ENCODE peak calls at places on chromosomes 12 and 14, in four cellular contexts. E is ovary, Z is pancreas, T is left ventricle myocardium inferior. M is an unnamed sample. For H3K4me1, the result is how much of the 10 kb centered on the place peaks cover.

GRCh38 chr12:6370994-6371754 is 4.2 kb downstream of the SCNN1A start:
- DNase-seq in E (no peak), Z (no peak), T (no peak), M (peak)

GRCh38 chr14:92386637-92387036 is 63.7 kb downstream of the SLC24A4 start:
- DNase-seq in E (no peak), Z (no peak), T (no peak), M (peak)

GRCh38 chr12:67427336-67427735 is 158.2 kb downstream of the CAND1 start:
- DNase-seq in E (no peak), Z (no peak), T (no peak), M (no peak)

GRCh38 chr12:3768911-3769447 is 16.1 kb upstream of the CRACR2A start:
- DNase-seq in E (no peak), Z (no peak), T (no peak), M (no peak)

GRCh38 chr12:6703631-6704030 is 3.0 kb upstream of the PIANP start:
- DNase-seq in E (no peak), Z (no peak), T (no peak), M (no peak)

GRCh38 chr14:97994020-97994531 is 1196.9 kb downstream of the VRK1 start:
- DNase-seq in E (no peak), Z (no peak), T (no peak), M (no peak)

GRCh38 chr14:77369280-77369679 is 7.6 kb downstream of the TMED8 start:
- DNase-seq in E (no peak), Z (no peak), T (no peak), M (no peak)

GRCh38 chr14:38646391-38646790 is 390.5 kb upstream of the CLEC14A start:
- DNase-seq in E (no peak), Z (no peak), T (no peak), M (no peak)

GRCh38 chr14:75147423-75148071 is 20.7 kb upstream of the NEK9 start:
- DNase-seq in E (peak), Z (peak), T (peak), M (peak)

GRCh38 chr12:5599378-5599777 is 167.5 kb downstream of the NTF3 start:
- DNase-seq in E (no peak), Z (no peak), T (no peak), M (no peak)

DNA sequence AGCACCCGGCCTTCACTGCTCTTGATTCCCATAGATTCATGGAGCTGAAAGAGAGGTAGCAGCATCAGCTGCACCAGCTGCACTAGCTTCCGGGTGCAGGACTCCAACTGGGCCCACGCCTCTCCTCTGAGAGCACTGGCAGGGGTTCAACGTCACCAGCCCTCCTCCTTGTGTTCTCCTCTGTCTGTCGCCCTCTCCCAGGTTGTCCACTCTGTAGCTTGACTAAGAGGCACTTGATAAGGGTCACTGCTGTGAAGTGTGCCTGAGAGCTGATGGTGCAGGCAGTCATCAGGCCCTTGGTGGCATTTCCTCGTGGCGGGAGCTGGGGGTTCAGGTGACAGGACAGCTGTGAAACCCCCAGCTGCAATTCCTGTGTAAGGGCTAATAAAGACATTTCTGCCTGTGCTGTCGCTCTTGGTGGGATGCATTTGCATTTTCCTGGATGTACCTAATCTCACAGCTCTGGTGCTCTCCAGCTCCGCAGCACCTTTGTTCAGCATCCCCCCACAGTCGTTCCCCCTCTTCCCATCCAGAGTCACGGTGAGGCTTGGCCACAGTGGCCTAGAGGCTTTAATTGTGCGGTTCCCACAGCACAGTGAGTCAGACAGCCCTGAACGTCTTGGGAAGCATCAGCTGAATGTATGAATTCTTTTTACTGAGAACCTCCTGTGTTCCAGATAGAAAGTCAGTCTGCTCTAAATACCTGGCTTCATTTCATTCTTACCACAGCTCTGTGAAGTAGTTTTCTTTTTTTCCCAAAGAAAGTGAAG is 28.5 kb downstream of the MLXIP start:
- DNase-seq in E (no peak), Z (no peak), T (peak), M (peak)
- H3K4me3 ChIP-seq in E (no peak), Z (no peak), T (no peak), M (no peak)

DNA sequence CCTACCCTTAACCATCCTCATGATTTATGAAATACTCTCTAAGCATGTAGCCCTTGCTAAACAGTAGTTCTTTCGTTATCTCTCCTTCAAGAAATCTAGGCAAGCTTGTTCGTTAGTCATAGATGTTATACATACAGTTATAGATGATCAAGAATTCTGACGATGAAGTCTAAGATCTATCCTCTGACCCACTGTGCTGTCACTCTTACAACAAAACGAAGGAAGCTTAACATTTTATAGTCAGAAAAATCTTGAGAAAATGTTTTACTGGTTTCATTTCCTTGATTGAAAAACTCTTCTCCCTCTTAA is 68.9 kb downstream of the SPPL3 start:
- DNase-seq in E (no peak), Z (no peak), T (no peak), M (no peak)
- H3K4me1 ChIP-seq in E (under half), Z (under half), T (half or more), M (under half)

DNA sequence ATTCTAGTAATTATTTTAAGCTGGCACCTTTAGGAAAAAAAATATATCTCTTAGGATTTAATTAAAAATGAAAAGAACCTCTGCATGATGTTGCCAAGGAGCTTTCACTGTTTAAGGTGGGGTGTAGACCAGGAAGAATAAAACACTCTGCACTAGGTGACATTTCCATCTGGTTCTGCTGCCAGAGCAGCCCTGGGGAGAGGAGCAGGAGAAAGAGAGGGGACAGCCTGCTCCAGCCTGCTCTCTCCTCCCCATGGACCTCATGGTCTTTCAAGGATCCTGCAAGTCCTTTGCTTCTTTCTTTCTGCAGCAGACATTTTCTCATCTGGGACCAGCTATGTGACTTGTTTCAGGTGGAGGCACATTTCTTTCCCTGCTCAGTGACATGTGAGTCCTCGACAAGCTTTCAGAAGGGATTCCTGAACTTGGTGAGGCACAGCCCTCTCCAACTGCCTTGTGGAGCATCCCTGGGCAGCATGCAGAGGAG is 45.0 kb downstream of the SSPN start:
- DNase-seq in E (no peak), Z (no peak), T (no peak), M (no peak)
- H3K4me3 ChIP-seq in E (no peak), Z (no peak), T (no peak), M (no peak)

DNA sequence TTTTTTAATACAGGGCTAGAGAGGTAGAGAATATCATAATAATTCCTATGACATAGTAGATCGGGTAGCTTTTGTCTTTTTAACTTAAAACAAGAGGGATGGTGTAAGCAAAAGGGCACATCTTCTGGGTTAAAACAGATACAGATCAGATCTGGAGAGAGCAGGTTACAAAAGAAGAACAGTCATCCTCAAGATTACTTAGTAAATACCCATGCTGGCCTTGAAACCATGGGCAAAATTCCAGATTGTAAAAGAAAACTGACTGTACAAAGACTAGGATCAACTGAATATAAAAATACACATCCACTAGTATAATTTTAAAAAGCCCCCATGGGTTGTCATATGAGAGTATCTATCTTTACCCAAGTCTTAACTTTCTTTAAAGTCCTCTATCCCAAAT is 76.7 kb downstream of the MED13L start:
- DNase-seq in E (no peak), Z (no peak), T (no peak), M (no peak)
- H3K4me1 ChIP-seq in E (under half), Z (under half), T (half or more), M (under half)

GRCh38 chr12:55934773-55935172 is 3.8 kb downstream of the DGKA start:
- DNase-seq in E (no peak), Z (no peak), T (no peak), M (no peak)

GRCh38 chr12:55935742-55936151 is 4.8 kb downstream of the DGKA start:
- DNase-seq in E (peak), Z (no peak), T (peak), M (no peak)

GRCh38 chr12:55940065-55940732 is 9.2 kb downstream of the DGKA start:
- DNase-seq in E (peak), Z (peak), T (peak), M (peak)

GRCh38 chr12:55938826-55939501 is 8.0 kb downstream of the DGKA start:
- DNase-seq in E (no peak), Z (no peak), T (no peak), M (no peak)

DNA sequence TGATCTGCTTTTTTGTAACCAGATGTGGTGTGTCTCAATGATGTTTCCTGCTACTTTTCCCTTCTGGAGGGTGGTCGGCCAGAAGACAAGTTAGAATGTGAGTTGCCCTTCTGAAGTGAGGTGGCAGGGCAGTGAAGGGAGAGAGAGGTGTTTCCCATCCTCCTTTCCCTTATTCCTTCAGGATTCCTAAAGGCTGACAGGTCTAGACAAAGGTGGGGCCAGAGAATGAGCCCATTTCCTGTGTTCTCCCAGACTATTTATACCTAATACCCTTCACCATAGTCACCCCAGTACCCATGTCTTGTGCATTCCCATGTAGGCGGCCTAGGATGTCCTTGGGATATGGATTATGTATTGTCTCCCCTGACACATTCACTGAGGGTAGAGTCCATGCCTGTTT is 7.0 kb downstream of the DGKA start:
- DNase-seq in E (no peak), Z (no peak), T (no peak), M (no peak)
- H3K4me3 ChIP-seq in E (no peak), Z (no peak), T (no peak), M (no peak)

GRCh38 chr14:36208690-36209278 is 32.3 kb upstream of the PTCSC3 start:
- DNase-seq in E (no peak), Z (no peak), T (no peak), M (no peak)
- H3K4me1 ChIP-seq in E (under half), Z (under half), T (under half), M (under half)

GRCh38 chr12:95956557-95957145 is 13.5 kb downstream of the AMDHD1 start:
- DNase-seq in E (no peak), Z (no peak), T (no peak), M (no peak)

GRCh38 chr12:95963104-95963503 is 20.0 kb downstream of the AMDHD1 start:
- DNase-seq in E (no peak), Z (no peak), T (no peak), M (no peak)

GRCh38 chr12:95955549-95956159 is 12.5 kb downstream of the AMDHD1 start:
- DNase-seq in E (no peak), Z (no peak), T (no peak), M (no peak)

GRCh38 chr12:95960241-95960640 is 17.1 kb downstream of the AMDHD1 start:
- DNase-seq in E (no peak), Z (no peak), T (no peak), M (no peak)

DNA sequence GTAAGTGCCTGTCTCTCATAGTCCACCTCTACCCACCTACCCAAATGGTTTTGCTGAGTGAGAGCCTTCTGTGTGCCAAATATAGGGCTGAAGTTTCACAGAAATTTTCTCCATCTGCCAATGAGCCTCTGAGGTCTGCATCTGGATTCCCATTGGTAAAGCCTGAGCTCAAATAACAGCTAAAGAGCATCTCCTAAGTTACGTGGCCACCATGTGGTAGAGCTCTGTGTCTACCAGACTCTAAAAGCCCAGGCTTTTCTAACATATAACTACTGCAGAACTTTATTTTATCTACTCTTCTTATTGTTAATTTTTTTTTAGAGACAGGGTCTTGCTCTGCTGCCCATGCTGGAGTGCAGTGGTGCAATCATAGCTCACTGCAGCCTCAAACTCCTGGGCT is 16.0 kb downstream of the AMDHD1 start:
- DNase-seq in E (no peak), Z (no peak), T (no peak), M (no peak)
- H3K4me3 ChIP-seq in E (no peak), Z (no peak), T (no peak), M (no peak)

GRCh38 chr12:111444706-111445310 is 39.1 kb downstream of the SH2B3 start:
- DNase-seq in E (no peak), Z (peak), T (peak), M (peak)

GRCh38 chr12:111444314-111444705 is 38.6 kb downstream of the SH2B3 start:
- DNase-seq in E (no peak), Z (no peak), T (no peak), M (no peak)

GRCh38 chr12:111442301-111443045 is 36.8 kb downstream of the SH2B3 start:
- DNase-seq in E (no peak), Z (no peak), T (no peak), M (no peak)

GRCh38 chr12:111443086-111443485 is 37.4 kb downstream of the SH2B3 start:
- DNase-seq in E (no peak), Z (no peak), T (no peak), M (no peak)

DNA sequence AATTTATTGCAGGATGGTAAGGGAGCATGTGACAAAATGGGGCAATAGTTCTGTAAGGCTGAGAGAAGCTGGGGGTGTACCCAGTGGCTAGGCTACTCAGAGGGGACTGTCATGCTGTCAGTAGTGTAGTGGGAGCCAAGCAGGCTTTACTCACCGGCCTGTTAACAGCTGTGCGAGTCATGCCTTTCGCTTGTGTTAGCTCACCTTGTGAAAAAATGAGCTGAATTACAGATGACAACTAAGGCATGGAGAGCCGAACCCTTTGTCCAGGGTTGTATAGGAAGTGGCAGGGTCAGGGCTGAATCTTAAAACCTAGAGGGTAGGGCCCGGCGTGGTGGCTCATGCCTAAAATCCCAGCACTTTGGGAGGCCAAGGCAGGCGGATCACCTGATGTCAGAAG is 37.9 kb downstream of the SH2B3 start:
- DNase-seq in E (no peak), Z (no peak), T (no peak), M (no peak)
- H3K4me1 ChIP-seq in E (under half), Z (under half), T (half or more), M (under half)

DNA sequence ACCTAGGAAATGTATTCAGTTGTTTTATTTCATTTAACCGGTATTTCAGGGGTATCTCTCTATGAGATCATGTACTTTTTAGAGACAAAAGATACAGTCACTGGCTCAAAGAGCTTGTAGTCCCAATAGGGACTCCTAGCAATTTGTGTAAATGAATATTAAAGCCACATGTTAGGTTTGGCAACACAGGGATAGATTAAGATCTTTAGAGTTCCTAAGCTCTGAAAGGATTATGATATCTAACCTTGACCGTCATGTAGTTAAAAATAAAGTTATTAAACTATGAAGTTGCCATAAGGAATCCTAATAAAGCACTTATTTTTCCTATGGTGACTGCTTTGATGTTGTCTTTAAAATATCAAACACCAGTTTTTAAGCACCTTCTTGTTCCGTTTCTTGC is 100.4 kb upstream of the FGD4 start:
- DNase-seq in E (no peak), Z (no peak), T (no peak), M (no peak)
- H3K4me3 ChIP-seq in E (no peak), Z (no peak), T (no peak), M (no peak)

GRCh38 chr12:26711569-26711968 is 121.4 kb downstream of the ITPR2 start:
- DNase-seq in E (no peak), Z (no peak), T (no peak), M (no peak)
- H3K4me1 ChIP-seq in E (under half), Z (under half), T (under half), M (under half)